ENCODE peak calls at places on chromosomes 12 and 14, in six cellular contexts. Z is RWPE1, C is adrenal gland, F is ovary, Q is fibroblast of pulmonary artery, B is tibial nerve. V is an unnamed sample.

GRCh38 chr12:50061946-50062725 is 4.7 kb downstream of the ASIC1 start:
- DNase-seq in C (no peak), F (no peak), Q (no peak), Z (no peak), B (no peak), V (no peak)

GRCh38 chr12:116343331-116343884 is 65.9 kb upstream of the MED13L start:
- DNase-seq in Q (no peak), B (no peak), C (no peak), Z (no peak), F (no peak), V (no peak)

GRCh38 chr14:97299661-97300060 is 502.5 kb downstream of the VRK1 start:
- DNase-seq in C (no peak), F (no peak), Z (no peak), B (no peak), Q (no peak), V (no peak)

GRCh38 chr14:104390221-104390931 is 189.2 kb upstream of the C14orf180 start:
- DNase-seq in C (no peak), Q (no peak), Z (no peak), F (no peak), B (no peak), V (no peak)

GRCh38 chr14:103629503-103630121 is 601 bp downstream of the KLC1 start:
- DNase-seq in Q (no peak), F (peak; percentile 70), C (peak; percentile 52), B (no peak), Z (peak; percentile 38), V (peak; percentile 71)

GRCh38 chr12:94123127-94123526 is 25.2 kb upstream of the PLXNC1 start:
- DNase-seq in C (no peak), Q (no peak), B (no peak), Z (no peak), F (no peak), V (no peak)

GRCh38 chr12:6960291-6961277 is 9.4 kb downstream of the PTPN6 start:
- DNase-seq in F (no peak), Q (peak; percentile 48), Z (no peak), B (no peak), C (peak; percentile 67), V (peak; percentile 57)

GRCh38 chr12:105409881-105410471 is 79.5 kb downstream of the C12orf75 start:
- DNase-seq in B (peak; percentile 20), Z (no peak), Q (peak; percentile 75), C (peak; percentile 21), F (no peak), V (no peak)

GRCh38 chr14:53881921-53882320 is 74.7 kb downstream of the BMP4 start:
- DNase-seq in B (no peak), Z (no peak), Q (no peak), C (no peak), F (no peak), V (no peak)

GRCh38 chr12:66678640-66679268 is at the start of gene GRIP1:
- DNase-seq in Q (no peak), C (no peak), Z (no peak), B (no peak), F (no peak), V (no peak)

GRCh38 chr14:77018785-77019184 is 9.7 kb downstream of the IRF2BPL start:
- DNase-seq in C (no peak), B (no peak), Q (peak; percentile 66), Z (no peak), F (no peak), V (no peak)

GRCh38 chr12:100951756-100952155 is 157.2 kb downstream of the ANO4 start:
- DNase-seq in Q (no peak), Z (no peak), B (no peak), C (no peak), F (no peak), V (no peak)
- TF ChIP-seq CTCF in Q (no peak), Z (no peak), B (no peak), C (no peak), F (no peak), V (no peak)

DNA sequence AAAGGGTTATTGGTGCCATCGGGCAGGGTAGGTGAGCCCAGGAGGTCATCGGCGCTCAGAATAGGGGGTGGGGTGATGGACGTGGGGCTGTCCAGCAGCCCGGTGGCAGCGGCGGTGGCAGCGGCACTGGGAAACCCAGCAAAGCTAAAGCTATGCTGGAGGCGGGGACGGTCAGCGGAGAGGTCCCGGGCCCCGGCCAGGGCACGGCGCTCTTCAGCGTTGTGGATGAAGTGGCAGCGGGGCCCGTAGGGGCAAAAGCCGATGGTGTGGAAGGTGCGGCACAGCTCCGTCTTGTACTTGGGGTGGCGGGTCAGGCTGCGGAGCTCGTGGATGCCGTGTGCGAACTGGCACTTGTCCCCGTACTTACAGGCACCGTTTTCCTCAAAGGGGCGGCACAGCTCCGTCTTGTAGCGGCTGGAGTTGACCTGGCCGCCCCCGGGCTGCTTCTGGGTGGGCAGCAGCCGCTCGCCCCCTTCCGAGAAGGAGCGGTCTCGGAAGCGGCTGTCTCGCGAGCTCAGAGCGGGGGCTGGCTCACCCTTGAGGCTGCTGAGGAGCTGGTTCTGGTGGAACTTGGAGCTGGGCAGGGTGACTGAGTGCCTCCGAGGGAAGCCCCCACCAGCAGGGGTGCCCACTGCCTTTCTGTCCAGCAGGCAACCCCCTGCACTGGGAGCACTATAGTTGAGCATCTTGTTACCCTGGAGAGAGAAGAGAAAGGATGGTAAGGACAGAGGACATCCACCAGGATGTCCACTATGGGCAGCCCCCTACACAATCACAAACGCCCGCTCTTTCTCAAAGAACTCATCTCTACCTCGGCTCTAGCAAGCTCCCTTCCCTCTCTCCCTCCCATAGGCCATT is 2.8 kb downstream of the ZFP36L1 start:
- DNase-seq in Q (peak; percentile 53), Z (no peak), C (peak; percentile 35), B (no peak), F (no peak), V (no peak)
- TF ChIP-seq CTCF in Q (no peak), Z (no peak), C (no peak), B (no peak), F (peak; percentile 7), V (peak; percentile 23)

DNA sequence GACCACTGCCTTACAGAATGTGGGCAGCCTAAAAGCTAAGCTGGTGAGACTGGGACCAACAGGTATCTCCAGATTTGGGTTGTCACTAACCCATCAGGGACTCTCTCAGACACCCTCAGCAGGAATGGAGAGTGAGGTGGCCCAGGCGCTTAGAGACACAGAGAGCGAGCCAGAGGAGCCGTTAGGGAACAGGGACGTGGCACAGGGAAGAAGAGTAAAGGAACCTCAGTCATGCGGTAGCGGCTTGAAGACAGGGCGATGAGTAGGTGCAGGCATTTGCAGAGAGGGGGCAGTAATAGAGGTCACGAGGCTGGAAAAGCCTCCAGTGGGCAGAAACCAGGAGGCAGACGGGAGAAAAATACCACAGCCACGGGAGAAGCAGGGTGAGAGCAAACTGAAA is 158.0 kb upstream of the CCND2 start:
- DNase-seq in B (no peak), C (no peak), F (no peak), Z (no peak), Q (no peak), V (no peak)
- TF ChIP-seq CTCF in B (no peak), C (no peak), F (no peak), Z (no peak), Q (no peak), V (no peak)

DNA sequence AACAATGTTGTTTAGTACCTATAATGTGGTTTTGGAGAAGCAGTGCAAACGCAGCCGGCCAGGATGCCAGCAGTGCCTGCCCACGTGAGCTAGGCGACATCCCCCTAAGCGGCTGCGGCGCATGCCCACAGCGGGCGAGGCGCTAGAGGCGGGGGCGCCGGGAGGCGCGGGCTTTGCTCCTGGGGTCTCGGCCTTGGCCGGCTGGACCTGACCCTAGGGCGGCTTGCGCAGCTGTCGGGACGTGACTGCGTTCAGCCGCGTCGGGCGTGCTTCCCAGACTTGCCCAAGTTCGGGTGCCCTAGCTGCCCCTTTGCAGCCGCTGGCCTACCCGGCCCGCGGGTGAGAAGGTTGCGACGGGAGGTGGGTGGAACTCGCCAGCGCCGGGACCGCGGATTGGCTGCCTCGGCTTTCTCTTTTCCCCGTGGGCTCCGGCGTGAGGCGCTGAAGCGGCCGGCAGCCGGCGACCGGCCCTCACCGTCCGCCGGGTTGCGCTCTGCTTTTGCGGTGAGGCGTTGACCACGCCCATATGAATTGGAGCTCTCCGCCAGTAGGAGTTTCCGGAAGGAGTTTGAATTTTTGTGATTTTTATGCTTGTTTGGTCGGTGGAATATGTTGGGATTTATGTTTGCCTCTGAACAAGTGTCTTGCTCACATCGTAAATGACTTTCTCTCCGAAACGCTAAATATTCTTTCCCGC is at the start of gene TMEM19:
- DNase-seq in C (peak; percentile 92), B (peak; percentile 74), Z (peak; percentile 89), F (peak; percentile 86), Q (peak; percentile 91), V (peak; percentile 90)
- TF ChIP-seq CTCF in C (no peak), B (peak; percentile 47), Z (peak; percentile 61), F (peak; percentile 22), Q (peak; percentile 16), V (peak; percentile 58)

DNA sequence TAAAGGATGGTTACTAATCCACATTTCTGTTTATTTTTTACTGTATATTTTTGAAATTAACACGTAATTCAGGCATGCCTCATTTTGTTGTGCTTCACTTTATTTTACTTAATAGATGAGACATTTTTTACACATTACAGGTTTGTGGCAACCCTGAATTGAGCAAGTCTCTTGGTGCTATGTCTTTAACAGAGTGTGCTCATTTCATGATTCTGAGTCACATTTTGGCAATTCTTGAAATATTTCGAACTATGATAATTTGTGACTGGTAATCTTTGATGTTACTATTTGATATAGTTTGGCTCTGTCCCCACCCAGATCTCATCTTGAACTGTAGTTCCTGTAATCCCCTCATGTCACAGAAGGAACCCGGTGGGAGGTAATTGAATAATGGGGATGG is 1120.5 kb upstream of the FLRT2 start:
- DNase-seq in F (no peak), Q (peak; percentile 42), C (no peak), Z (no peak), B (no peak), V (no peak)
- TF ChIP-seq CTCF in F (no peak), Q (no peak), C (no peak), Z (no peak), B (no peak), V (no peak)

V was measured in GM10248.